ENCODE peak calls at places on chromosomes 1 and 21, in nine cellular contexts. One of them, this sample, is unnamed.

GRCh38 chr1:239931341-239931740 is 160.3 kb upstream of the FMN2 start:
- DNase-seq in body of pancreas: no peak
- DNase-seq in substantia nigra: no peak
- DNase-seq in K562: no peak
- DNase-seq in CD4-positive, alpha-beta T cell: no peak
- DNase-seq in GM23338: no peak
- DNase-seq in fibroblast of lung: no peak
- DNase-seq in tibial nerve: no peak
- DNase-seq in breast epithelium: no peak
- DNase-seq in this sample: no peak

GRCh38 chr1:107842241-107842640 is 122.7 kb downstream of the VAV3 start:
- DNase-seq in body of pancreas: no peak
- DNase-seq in substantia nigra: no peak
- DNase-seq in K562: no peak
- DNase-seq in CD4-positive, alpha-beta T cell: no peak
- DNase-seq in GM23338: no peak
- DNase-seq in fibroblast of lung: no peak
- DNase-seq in tibial nerve: no peak
- DNase-seq in breast epithelium: no peak
- DNase-seq in this sample: no peak

GRCh38 chr1:228176461-228177182 is 11.0 kb downstream of the IBA57 start:
- DNase-seq in body of pancreas: no peak
- DNase-seq in substantia nigra: no peak
- DNase-seq in K562: no peak
- DNase-seq in CD4-positive, alpha-beta T cell: no peak
- DNase-seq in GM23338: no peak
- DNase-seq in fibroblast of lung: no peak
- DNase-seq in tibial nerve: no peak
- DNase-seq in breast epithelium: no peak
- DNase-seq in this sample: peak

GRCh38 chr21:45073301-45074047 is 906 bp upstream of the ADARB1 start:
- DNase-seq in body of pancreas: peak
- DNase-seq in substantia nigra: no peak
- DNase-seq in K562: peak
- DNase-seq in CD4-positive, alpha-beta T cell: no peak
- DNase-seq in GM23338: peak
- DNase-seq in fibroblast of lung: peak
- DNase-seq in tibial nerve: no peak
- DNase-seq in breast epithelium: peak
- DNase-seq in this sample: no peak

GRCh38 chr1:1833916-1834325 is 55.7 kb upstream of the NADK start:
- DNase-seq in body of pancreas: no peak
- DNase-seq in substantia nigra: no peak
- DNase-seq in K562: no peak
- DNase-seq in CD4-positive, alpha-beta T cell: no peak
- DNase-seq in GM23338: no peak
- DNase-seq in fibroblast of lung: no peak
- DNase-seq in tibial nerve: no peak
- DNase-seq in breast epithelium: no peak
- DNase-seq in this sample: no peak

GRCh38 chr1:237098517-237098916 is 56.5 kb downstream of the RYR2 start:
- DNase-seq in body of pancreas: no peak
- DNase-seq in substantia nigra: no peak
- DNase-seq in K562: no peak
- DNase-seq in CD4-positive, alpha-beta T cell: no peak
- DNase-seq in GM23338: no peak
- DNase-seq in fibroblast of lung: peak
- DNase-seq in tibial nerve: no peak
- DNase-seq in breast epithelium: no peak
- DNase-seq in this sample: no peak

GRCh38 chr1:5998906-5999301 is 6.7 kb upstream of the NPHP4 start:
- DNase-seq in body of pancreas: no peak
- DNase-seq in substantia nigra: no peak
- DNase-seq in K562: no peak
- DNase-seq in CD4-positive, alpha-beta T cell: no peak
- DNase-seq in GM23338: no peak
- DNase-seq in fibroblast of lung: no peak
- DNase-seq in tibial nerve: no peak
- DNase-seq in breast epithelium: no peak
- DNase-seq in this sample: peak

GRCh38 chr21:42737969-42738590 is 84.7 kb downstream of the PDE9A start:
- DNase-seq in body of pancreas: peak
- DNase-seq in substantia nigra: no peak
- DNase-seq in K562: no peak
- DNase-seq in CD4-positive, alpha-beta T cell: peak
- DNase-seq in GM23338: no peak
- DNase-seq in fibroblast of lung: peak
- DNase-seq in tibial nerve: no peak
- DNase-seq in breast epithelium: peak
- DNase-seq in this sample: peak

GRCh38 chr1:21841852-21842466 is 29.9 kb downstream of the LDLRAD2 start:
- DNase-seq in body of pancreas: no peak
- DNase-seq in substantia nigra: no peak
- DNase-seq in K562: no peak
- DNase-seq in CD4-positive, alpha-beta T cell: no peak
- DNase-seq in GM23338: no peak
- DNase-seq in fibroblast of lung: no peak
- DNase-seq in tibial nerve: no peak
- DNase-seq in breast epithelium: no peak
- DNase-seq in this sample: no peak

GRCh38 chr1:46198026-46198826 is at the start of gene POMGNT1:
- DNase-seq in body of pancreas: peak
- DNase-seq in substantia nigra: peak
- DNase-seq in K562: peak
- DNase-seq in CD4-positive, alpha-beta T cell: peak
- DNase-seq in GM23338: peak
- DNase-seq in fibroblast of lung: peak
- DNase-seq in tibial nerve: peak
- DNase-seq in breast epithelium: no peak
- DNase-seq in this sample: peak

GRCh38 chr1:35571263-35571662 is 1.9 kb upstream of the TFAP2E start:
- DNase-seq in body of pancreas: no peak
- DNase-seq in substantia nigra: no peak
- DNase-seq in K562: no peak
- DNase-seq in CD4-positive, alpha-beta T cell: no peak
- DNase-seq in GM23338: no peak
- DNase-seq in fibroblast of lung: no peak
- DNase-seq in tibial nerve: no peak
- DNase-seq in breast epithelium: no peak
- DNase-seq in this sample: no peak

GRCh38 chr1:112298558-112298957 is 97.5 kb upstream of the CTTNBP2NL start:
- DNase-seq in body of pancreas: peak
- DNase-seq in substantia nigra: no peak
- DNase-seq in K562: peak
- DNase-seq in CD4-positive, alpha-beta T cell: no peak
- DNase-seq in GM23338: peak
- DNase-seq in fibroblast of lung: peak
- DNase-seq in tibial nerve: peak
- DNase-seq in breast epithelium: no peak
- DNase-seq in this sample: peak

GRCh38 chr1:8073116-8073855 is 47.2 kb upstream of the ERRFI1 start:
- DNase-seq in body of pancreas: no peak
- DNase-seq in substantia nigra: no peak
- DNase-seq in K562: no peak
- DNase-seq in CD4-positive, alpha-beta T cell: no peak
- DNase-seq in GM23338: no peak
- DNase-seq in fibroblast of lung: no peak
- DNase-seq in tibial nerve: peak
- DNase-seq in breast epithelium: no peak
- DNase-seq in this sample: no peak

GRCh38 chr21:43921979-43922945 is 57.2 kb downstream of the AGPAT3 start:
- DNase-seq in body of pancreas: no peak
- DNase-seq in substantia nigra: no peak
- DNase-seq in K562: peak
- DNase-seq in CD4-positive, alpha-beta T cell: peak
- DNase-seq in GM23338: no peak
- DNase-seq in fibroblast of lung: no peak
- DNase-seq in tibial nerve: no peak
- DNase-seq in breast epithelium: no peak
- DNase-seq in this sample: no peak

DNA sequence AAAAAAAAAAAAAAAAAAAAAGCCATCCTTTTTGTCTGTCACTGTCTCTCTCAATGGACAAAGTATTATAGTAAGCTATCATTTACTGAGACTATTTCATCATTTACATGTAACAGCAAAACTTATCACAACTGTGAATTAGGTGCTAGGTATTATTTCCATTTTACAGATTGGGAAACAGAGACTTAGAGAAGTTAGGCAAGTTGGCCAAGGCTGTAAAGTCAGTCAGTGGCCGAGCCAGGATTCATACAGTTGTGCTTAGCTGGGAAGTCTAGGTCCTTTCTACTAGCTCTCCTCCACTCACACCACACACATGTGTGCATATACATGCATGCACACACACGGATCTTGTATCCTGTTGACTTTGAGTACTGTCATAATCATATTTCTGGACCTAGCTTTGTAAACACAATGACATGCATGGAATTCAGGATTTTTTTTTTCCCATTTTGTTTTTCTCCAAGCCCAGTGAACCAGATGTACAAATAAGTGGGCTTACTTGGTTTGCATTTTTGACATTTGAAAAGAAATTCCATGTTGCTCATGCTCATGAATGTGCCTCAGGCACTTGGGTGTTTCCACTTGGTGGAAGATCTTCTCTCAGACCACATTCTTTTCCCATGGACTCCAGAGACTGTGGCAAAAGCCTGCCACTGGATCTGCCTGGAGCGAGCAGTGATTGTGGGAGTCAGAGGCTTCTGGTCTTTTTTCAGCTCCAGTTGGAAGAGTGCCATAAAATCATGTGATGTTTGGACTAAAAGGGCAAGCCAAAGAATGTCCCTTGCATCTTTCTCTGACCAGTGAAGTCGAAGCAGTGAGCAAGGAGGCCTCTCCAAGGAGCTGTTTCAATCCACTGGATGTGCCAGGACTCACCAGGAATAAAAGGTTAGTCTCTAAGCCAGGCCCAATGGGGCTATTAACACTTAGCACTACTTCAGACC is 61.7 kb upstream of the DNAJC6 start:
- DNase-seq in body of pancreas: peak
- DNase-seq in substantia nigra: no peak
- DNase-seq in K562: peak
- DNase-seq in CD4-positive, alpha-beta T cell: no peak
- DNase-seq in GM23338: no peak
- DNase-seq in fibroblast of lung: peak
- DNase-seq in tibial nerve: no peak
- DNase-seq in breast epithelium: no peak
- DNase-seq in this sample: no peak
- H3K27ac ChIP-seq in body of pancreas: no peak
- H3K27ac ChIP-seq in substantia nigra: peak
- H3K27ac ChIP-seq in K562: no peak
- H3K27ac ChIP-seq in CD4-positive, alpha-beta T cell: no peak
- H3K27ac ChIP-seq in GM23338: no peak
- H3K27ac ChIP-seq in fibroblast of lung: no peak
- H3K27ac ChIP-seq in tibial nerve: peak
- H3K27ac ChIP-seq in breast epithelium: peak
- H3K27ac ChIP-seq in this sample: peak

DNA sequence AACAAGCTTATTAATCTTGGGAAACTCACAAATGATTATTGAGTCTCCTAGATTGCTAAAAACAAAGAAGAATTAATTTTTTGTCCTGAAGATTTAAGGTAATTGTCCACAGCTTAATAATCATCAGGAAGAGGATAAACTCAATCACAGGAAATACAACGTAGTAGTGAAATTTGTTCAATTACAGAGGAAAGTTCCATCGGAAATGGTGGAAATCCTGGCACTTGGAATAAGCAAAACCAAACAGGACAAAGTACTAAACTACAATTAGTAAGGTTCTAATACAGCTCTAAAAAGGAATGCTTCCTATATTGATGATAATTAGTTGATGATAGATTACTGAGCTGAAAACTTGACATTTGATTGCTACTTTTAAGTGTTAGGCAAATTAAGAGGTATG is 485.4 kb downstream of the USP25 start:
- DNase-seq in body of pancreas: no peak
- DNase-seq in substantia nigra: no peak
- DNase-seq in K562: no peak
- DNase-seq in CD4-positive, alpha-beta T cell: no peak
- DNase-seq in GM23338: no peak
- DNase-seq in fibroblast of lung: no peak
- DNase-seq in tibial nerve: no peak
- DNase-seq in breast epithelium: no peak
- DNase-seq in this sample: no peak
- H3K27ac ChIP-seq in body of pancreas: no peak
- H3K27ac ChIP-seq in substantia nigra: no peak
- H3K27ac ChIP-seq in K562: no peak
- H3K27ac ChIP-seq in CD4-positive, alpha-beta T cell: no peak
- H3K27ac ChIP-seq in GM23338: no peak
- H3K27ac ChIP-seq in fibroblast of lung: no peak
- H3K27ac ChIP-seq in tibial nerve: no peak
- H3K27ac ChIP-seq in breast epithelium: peak
- H3K27ac ChIP-seq in this sample: no peak

GRCh38 chr1:224640587-224640986 is 24.5 kb downstream of the CNIH3 start:
- DNase-seq in body of pancreas: no peak
- DNase-seq in substantia nigra: no peak
- DNase-seq in K562: no peak
- DNase-seq in CD4-positive, alpha-beta T cell: no peak
- DNase-seq in GM23338: no peak
- DNase-seq in fibroblast of lung: no peak
- DNase-seq in tibial nerve: no peak
- DNase-seq in breast epithelium: no peak
- DNase-seq in this sample: no peak

GRCh38 chr1:224641030-224641429 is 24.9 kb downstream of the CNIH3 start:
- DNase-seq in body of pancreas: peak
- DNase-seq in substantia nigra: no peak
- DNase-seq in K562: peak
- DNase-seq in CD4-positive, alpha-beta T cell: no peak
- DNase-seq in GM23338: peak
- DNase-seq in fibroblast of lung: no peak
- DNase-seq in tibial nerve: no peak
- DNase-seq in breast epithelium: no peak
- DNase-seq in this sample: no peak

GRCh38 chr1:224640018-224640417 is 23.9 kb downstream of the CNIH3 start:
- DNase-seq in body of pancreas: no peak
- DNase-seq in substantia nigra: no peak
- DNase-seq in K562: no peak
- DNase-seq in CD4-positive, alpha-beta T cell: no peak
- DNase-seq in GM23338: no peak
- DNase-seq in fibroblast of lung: no peak
- DNase-seq in tibial nerve: no peak
- DNase-seq in breast epithelium: no peak
- DNase-seq in this sample: no peak

GRCh38 chr1:224637936-224638335 is 21.8 kb downstream of the CNIH3 start:
- DNase-seq in body of pancreas: no peak
- DNase-seq in substantia nigra: no peak
- DNase-seq in K562: no peak
- DNase-seq in CD4-positive, alpha-beta T cell: no peak
- DNase-seq in GM23338: no peak
- DNase-seq in fibroblast of lung: no peak
- DNase-seq in tibial nerve: no peak
- DNase-seq in breast epithelium: no peak
- DNase-seq in this sample: no peak

GRCh38 chr1:224639426-224639975 is 23.4 kb downstream of the CNIH3 start:
- DNase-seq in body of pancreas: no peak
- DNase-seq in substantia nigra: no peak
- DNase-seq in K562: no peak
- DNase-seq in CD4-positive, alpha-beta T cell: no peak
- DNase-seq in GM23338: no peak
- DNase-seq in fibroblast of lung: no peak
- DNase-seq in tibial nerve: no peak
- DNase-seq in breast epithelium: no peak
- DNase-seq in this sample: no peak
- H3K27ac ChIP-seq in body of pancreas: peak
- H3K27ac ChIP-seq in substantia nigra: no peak
- H3K27ac ChIP-seq in K562: no peak
- H3K27ac ChIP-seq in CD4-positive, alpha-beta T cell: no peak
- H3K27ac ChIP-seq in GM23338: no peak
- H3K27ac ChIP-seq in fibroblast of lung: no peak
- H3K27ac ChIP-seq in tibial nerve: no peak
- H3K27ac ChIP-seq in breast epithelium: no peak
- H3K27ac ChIP-seq in this sample: no peak

GRCh38 chr1:68197459-68197858 is 34.9 kb downstream of the WLS start:
- DNase-seq in body of pancreas: no peak
- DNase-seq in substantia nigra: no peak
- DNase-seq in K562: no peak
- DNase-seq in CD4-positive, alpha-beta T cell: no peak
- DNase-seq in GM23338: no peak
- DNase-seq in fibroblast of lung: no peak
- DNase-seq in tibial nerve: no peak
- DNase-seq in breast epithelium: no peak
- DNase-seq in this sample: no peak
- H3K27ac ChIP-seq in body of pancreas: peak
- H3K27ac ChIP-seq in substantia nigra: no peak
- H3K27ac ChIP-seq in K562: no peak
- H3K27ac ChIP-seq in CD4-positive, alpha-beta T cell: no peak
- H3K27ac ChIP-seq in GM23338: no peak
- H3K27ac ChIP-seq in fibroblast of lung: peak
- H3K27ac ChIP-seq in tibial nerve: no peak
- H3K27ac ChIP-seq in breast epithelium: peak
- H3K27ac ChIP-seq in this sample: no peak